ENCODE peak calls at places on chromosomes 3 and 15, in seven cellular contexts. Y is lung; O is central memory CD8-positive, alpha-beta T cell; B is NCI-H1694; T is NCI-H1092 treated with DMSO at 0.1 percent for 48 hours; E is aorta; U is A549. R is an unnamed sample.

GRCh38 chr3:123883656-123884257 is 375 bp downstream of the MYLK start:
- DNase-seq in Y (no peak), O (no peak), B (no peak), T (no peak), E (peak), U (peak), R (no peak)

GRCh38 chr15:62495670-62496328 is 330.7 kb upstream of the C2CD4B start:
- DNase-seq in Y (no peak), O (no peak), B (no peak), T (no peak), E (peak), U (no peak), R (no peak)

GRCh38 chr3:12633108-12633507 is 30.8 kb downstream of the RAF1 start:
- DNase-seq in Y (no peak), O (no peak), B (no peak), T (no peak), E (no peak), U (no peak), R (no peak)

GRCh38 chr3:157921767-157922166 is 184.5 kb downstream of the SHOX2 start:
- DNase-seq in Y (no peak), O (no peak), B (peak), T (peak), E (no peak), U (no peak), R (no peak)

GRCh38 chr3:52489453-52489852 is 5.7 kb upstream of the STAB1 start:
- DNase-seq in Y (no peak), O (no peak), B (no peak), T (no peak), E (no peak), U (no peak), R (no peak)

GRCh38 chr15:32029409-32029861 is 880 bp upstream of the CHRNA7 start:
- DNase-seq in Y (no peak), O (no peak), B (peak), T (peak), E (no peak), U (peak), R (no peak)

GRCh38 chr3:19226516-19226915 is 78.2 kb downstream of the KCNH8 start:
- DNase-seq in Y (no peak), O (no peak), B (no peak), T (no peak), E (no peak), U (no peak), R (no peak)

GRCh38 chr3:5122030-5122740 is at the start of gene ARL8B:
- DNase-seq in Y (peak), O (peak), B (peak), T (peak), E (peak), U (peak), R (peak)

GRCh38 chr15:73870700-73871408 is 2.5 kb upstream of the TBC1D21 start:
- DNase-seq in Y (no peak), O (no peak), B (no peak), T (peak), E (no peak), U (no peak), R (no peak)

GRCh38 chr15:38504680-38505467 is 50.9 kb downstream of the FAM98B start:
- DNase-seq in Y (no peak), O (no peak), B (no peak), T (no peak), E (no peak), U (no peak), R (no peak)

GRCh38 chr3:189942948-189943347 is 177.7 kb downstream of the P3H2 start:
- DNase-seq in Y (no peak), O (no peak), B (no peak), T (no peak), E (no peak), U (no peak), R (no peak)

GRCh38 chr15:70533931-70534742 is 229.2 kb downstream of the UACA start:
- DNase-seq in Y (no peak), O (no peak), B (no peak), T (no peak), E (no peak), U (no peak), R (no peak)

GRCh38 chr15:72604794-72605193 is 49.7 kb upstream of the GOLGA6B start:
- DNase-seq in Y (no peak), O (no peak), B (no peak), T (no peak), E (no peak), U (no peak), R (no peak)

GRCh38 chr15:31472636-31473383 is 146.2 kb downstream of the KLF13 start:
- DNase-seq in Y (no peak), O (peak), B (no peak), T (no peak), E (no peak), U (no peak), R (no peak)

GRCh38 chr15:42353061-42353460 is 6.2 kb upstream of the CAPN3 start:
- DNase-seq in Y (no peak), O (no peak), B (no peak), T (no peak), E (no peak), U (no peak), R (no peak)

GRCh38 chr15:101159096-101159935 is 92.5 kb downstream of the CHSY1 start:
- DNase-seq in Y (no peak), O (no peak), B (no peak), T (no peak), E (peak), U (no peak), R (peak)

GRCh38 chr3:78580691-78581090 is 1187.1 kb downstream of the ROBO1 start:
- DNase-seq in Y (no peak), O (no peak), B (no peak), T (no peak), E (no peak), U (no peak), R (no peak)

GRCh38 chr15:38226867-38227266 is 25.8 kb upstream of the SPRED1 start:
- DNase-seq in Y (peak), O (no peak), B (peak), T (no peak), E (no peak), U (peak), R (no peak)

GRCh38 chr3:45113625-45114050 is 32.5 kb downstream of the CDCP1 start:
- DNase-seq in Y (no peak), O (no peak), B (no peak), T (no peak), E (no peak), U (no peak), R (no peak)

R was measured in CD14-positive monocyte.